ENCODE peak calls at places on chromosomes 6 and 20, in ten cellular contexts. Z, T, X, R, H, Q, B, N, A and L are unnamed samples.

GRCh38 chr6:157929076-157929475 is 52.6 kb upstream of the SYNJ2 start:
- DNase-seq in Z (no peak), T (no peak), X (no peak), R (no peak), H (no peak), Q (no peak), B (no peak), N (no peak), A (no peak), L (no peak)

GRCh38 chr6:610882-611281 is 46.0 kb downstream of the HUS1B start:
- DNase-seq in Z (no peak), T (no peak), X (no peak), R (no peak), H (no peak), Q (no peak), B (no peak), N (no peak), A (no peak), L (no peak)

GRCh38 chr6:44223471-44224153 is at the start of gene SLC29A1:
- DNase-seq in Z (peak; percentile 87), T (no peak), X (no peak), R (peak; percentile 74), H (peak; percentile 79), Q (peak; percentile 89), B (peak; percentile 83), N (peak; percentile 74), A (peak; percentile 84), L (peak; percentile 80)

GRCh38 chr6:23654745-23655144 is 471.3 kb upstream of the NRSN1 start:
- DNase-seq in Z (no peak), T (no peak), X (no peak), R (peak; percentile 32), H (no peak), Q (no peak), B (peak; percentile 46), N (no peak), A (no peak), L (no peak)

GRCh38 chr6:153215242-153215641 is 84.2 kb upstream of the RGS17 start:
- DNase-seq in Z (no peak), T (no peak), X (no peak), R (no peak), H (no peak), Q (no peak), B (no peak), N (no peak), A (no peak), L (no peak)

GRCh38 chr6:127436578-127437110 is 22.5 kb downstream of the KIAA0408 start:
- DNase-seq in Z (no peak), T (no peak), X (no peak), R (no peak), H (no peak), Q (no peak), B (no peak), N (no peak), A (no peak), L (no peak)

GRCh38 chr6:112044196-112044595 is 9.7 kb upstream of the CCN6 start:
- DNase-seq in Z (no peak), T (no peak), X (no peak), R (no peak), H (no peak), Q (no peak), B (no peak), N (no peak), A (no peak), L (no peak)

GRCh38 chr6:137967689-137968467 is 100.8 kb downstream of the TNFAIP3 start:
- DNase-seq in Z (no peak), T (no peak), X (no peak), R (no peak), H (no peak), Q (no peak), B (no peak), N (no peak), A (no peak), L (no peak)

GRCh38 chr6:157236040-157236725 is 87.1 kb downstream of the TMEM242 start:
- DNase-seq in Z (peak; percentile 18), T (no peak), X (no peak), R (no peak), H (no peak), Q (no peak), B (no peak), N (no peak), A (no peak), L (no peak)

GRCh38 chr20:35601021-35601973 is 14.3 kb upstream of the SPAG4 start:
- DNase-seq in Z (peak; percentile 86), T (peak; percentile 67), X (no peak), R (peak; percentile 35), H (peak; percentile 66), Q (peak; percentile 74), B (peak; percentile 88), N (peak; percentile 71), A (peak; percentile 80), L (peak; percentile 79)

GRCh38 chr6:27617700-27618689 is 145.1 kb upstream of the ZNF184 start:
- DNase-seq in Z (peak; percentile 47), T (peak; percentile 24), X (no peak), R (no peak), H (no peak), Q (no peak), B (peak; percentile 65), N (no peak), A (no peak), L (no peak)

GRCh38 chr6:10403385-10404106 is 11.3 kb downstream of the TFAP2A start:
- DNase-seq in Z (no peak), T (peak; percentile 92), X (no peak), R (no peak), H (no peak), Q (no peak), B (peak; percentile 68), N (no peak), A (no peak), L (no peak)

GRCh38 chr20:41232971-41233926 is 84.3 kb downstream of the ZHX3 start:
- DNase-seq in Z (no peak), T (peak; percentile 65), X (no peak), R (no peak), H (no peak), Q (no peak), B (peak; percentile 31), N (no peak), A (no peak), L (no peak)

GRCh38 chr20:62824476-62825287 is 7.8 kb downstream of the COL9A3 start:
- DNase-seq in Z (peak; percentile 68), T (no peak), X (no peak), R (peak; percentile 62), H (peak; percentile 19), Q (no peak), B (peak; percentile 78), N (peak; percentile 80), A (no peak), L (peak; percentile 41)

DNA sequence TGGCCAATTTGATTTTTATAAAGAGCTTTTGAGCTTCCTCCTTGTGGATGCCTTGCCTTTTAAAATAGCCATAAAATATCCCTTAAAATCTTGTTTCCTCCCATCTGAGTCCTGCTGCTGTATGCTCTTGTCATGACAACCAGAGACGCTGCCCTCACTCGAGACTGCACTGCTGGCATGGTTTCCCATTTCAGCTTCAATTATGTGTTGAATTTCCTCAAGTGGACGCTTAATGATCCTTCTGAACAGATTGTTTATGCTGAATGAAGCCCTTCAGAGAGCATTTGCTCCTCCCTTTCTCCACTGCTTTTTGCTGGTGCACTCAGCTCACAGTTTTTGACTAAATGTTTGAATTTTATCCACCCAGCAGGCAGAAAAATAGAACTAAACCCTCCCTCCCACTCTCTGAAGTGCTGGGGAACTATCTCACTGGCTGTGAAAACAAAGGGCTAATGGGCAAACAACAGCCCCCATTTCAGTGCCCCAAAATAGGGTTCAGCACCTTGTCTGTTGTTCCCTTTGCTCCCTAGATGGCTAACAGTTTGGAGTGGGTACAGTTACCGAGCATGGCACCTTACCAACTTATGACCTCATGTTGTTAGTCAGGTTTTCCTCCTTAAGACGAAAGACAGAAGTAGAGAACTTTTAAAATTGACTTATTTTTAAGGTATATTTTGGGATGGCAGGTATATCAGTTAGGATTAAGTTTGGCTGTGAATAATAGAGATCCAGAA is 45.5 kb upstream of the RNF8 start:
- DNase-seq in Z (peak; percentile 54), T (no peak), X (no peak), R (no peak), H (no peak), Q (no peak), B (peak; percentile 52), N (peak; percentile 72), A (no peak), L (no peak)
- H3K27ac ChIP-seq in Z (peak overlapping the region; percentile 49), T (no peak overlapping the region), X (peak overlapping the region; percentile 64), R (no peak overlapping the region), H (no peak overlapping the region), Q (peak overlapping the region; percentile 1), B (peak overlapping the region; percentile 3), N (peak overlapping the region; percentile 79), A (no peak overlapping the region), L (no peak overlapping the region)

GRCh38 chr20:49280463-49281058 is 2.7 kb upstream of the ZNFX1 start:
- DNase-seq in Z (no peak), T (no peak), X (no peak), R (no peak), H (no peak), Q (no peak), B (peak; percentile 2), N (no peak), A (no peak), L (no peak)
- H3K27ac ChIP-seq in Z (peak overlapping the region; percentile 50), T (peak overlapping the region; percentile 50), X (peak overlapping the region; percentile 9), R (peak overlapping the region; percentile 91), H (peak overlapping the region; percentile 7), Q (peak overlapping the region; percentile 28), B (peak overlapping the region; percentile 91), N (no peak overlapping the region), A (no peak overlapping the region), L (peak overlapping the region; percentile 14)

DNA sequence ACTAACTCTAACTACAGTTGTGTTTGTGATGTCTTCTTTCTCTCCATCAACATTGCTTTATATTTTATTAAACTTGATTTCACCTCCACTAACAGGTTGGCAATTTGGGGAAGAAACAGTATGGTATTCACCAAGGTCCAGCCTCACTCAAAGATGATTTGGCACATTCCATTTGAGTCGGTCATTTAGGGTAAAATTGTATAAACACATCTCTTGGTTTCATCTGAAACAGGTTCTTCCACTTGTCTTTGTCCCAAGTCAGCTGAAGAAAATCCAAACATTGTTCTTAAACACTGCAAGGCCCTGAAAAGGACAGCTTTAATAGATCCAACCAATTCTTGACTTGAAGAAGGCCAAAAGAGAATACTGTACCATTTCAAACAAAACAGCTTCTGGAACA is 104.9 kb upstream of the NT5E start:
- DNase-seq in Z (no peak), T (no peak), X (no peak), R (no peak), H (no peak), Q (no peak), B (no peak), N (no peak), A (no peak), L (no peak)
- H3K27ac ChIP-seq in Z (no peak overlapping the region), T (no peak overlapping the region), X (peak overlapping the region; percentile 65), R (no peak overlapping the region), H (no peak overlapping the region), Q (no peak overlapping the region), B (peak overlapping the region; percentile 36), N (no peak overlapping the region), A (no peak overlapping the region), L (no peak overlapping the region)

GRCh38 chr6:6556738-6557503 is 31.6 kb upstream of the LY86 start:
- DNase-seq in Z (peak; percentile 70), T (peak; percentile 51), X (no peak), R (peak; percentile 53), H (no peak), Q (peak; percentile 36), B (peak; percentile 74), N (peak; percentile 26), A (peak; percentile 69), L (peak; percentile 44)
- H3K27ac ChIP-seq in Z (no peak overlapping the region), T (no peak overlapping the region), X (no peak overlapping the region), R (no peak overlapping the region), H (no peak overlapping the region), Q (no peak overlapping the region), B (no peak overlapping the region), N (no peak overlapping the region), A (no peak overlapping the region), L (no peak overlapping the region)

GRCh38 chr6:133337312-133337711 is 96.2 kb downstream of the EYA4 start:
- DNase-seq in Z (no peak), T (no peak), X (no peak), R (no peak), H (no peak), Q (no peak), B (no peak), N (no peak), A (no peak), L (no peak)
- H3K27ac ChIP-seq in Z (no peak overlapping the region), T (no peak overlapping the region), X (no peak overlapping the region), R (no peak overlapping the region), H (no peak overlapping the region), Q (no peak overlapping the region), B (no peak overlapping the region), N (no peak overlapping the region), A (no peak overlapping the region), L (no peak overlapping the region)